ENCODE peak calls at places on chromosomes 5 and 9, in nine cellular contexts. N, H, F, R, I, C, D, J and U are unnamed samples.

GRCh38 chr5:65121880-65122436 is 353.2 kb downstream of the CWC27 start:
- DNase-seq in N (no peak), H (no peak), F (no peak), R (no peak), I (no peak), C (no peak), D (no peak), J (no peak), U (no peak)

GRCh38 chr5:107869459-107870115 is 198.8 kb upstream of the EFNA5 start:
- DNase-seq in N (no peak), H (no peak), F (no peak), R (no peak), I (no peak), C (peak), D (no peak), J (no peak), U (no peak)

GRCh38 chr5:87241555-87241954 is 26.1 kb upstream of the RASA1 start:
- DNase-seq in N (no peak), H (no peak), F (no peak), R (no peak), I (no peak), C (no peak), D (no peak), J (no peak), U (no peak)

GRCh38 chr9:86511614-86512360 is 157.6 kb upstream of the TUT7 start:
- DNase-seq in N (no peak), H (peak), F (no peak), R (no peak), I (no peak), C (no peak), D (no peak), J (no peak), U (no peak)

GRCh38 chr5:109246395-109246794 is 163.4 kb downstream of the PJA2 start:
- DNase-seq in N (no peak), H (no peak), F (no peak), R (no peak), I (no peak), C (no peak), D (no peak), J (no peak), U (no peak)

GRCh38 chr5:32711693-32712462 is 757 bp downstream of the NPR3 start:
- DNase-seq in N (peak), H (no peak), F (no peak), R (peak), I (no peak), C (peak), D (no peak), J (no peak), U (peak)

GRCh38 chr5:123754903-123755302 is 242.9 kb downstream of the CSNK1G3 start:
- DNase-seq in N (no peak), H (no peak), F (no peak), R (no peak), I (no peak), C (no peak), D (no peak), J (no peak), U (no peak)

GRCh38 chr5:218457-219289 is 553 bp downstream of the SDHA start:
- DNase-seq in N (no peak), H (peak), F (no peak), R (peak), I (peak), C (peak), D (no peak), J (no peak), U (peak)

GRCh38 chr5:136033244-136033643 is 4.5 kb downstream of the TGFBI start:
- DNase-seq in N (no peak), H (no peak), F (no peak), R (no peak), I (no peak), C (no peak), D (no peak), J (no peak), U (no peak)

GRCh38 chr5:58064799-58065198 is 395.1 kb downstream of the PLK2 start:
- DNase-seq in N (no peak), H (no peak), F (no peak), R (no peak), I (no peak), C (no peak), D (no peak), J (no peak), U (no peak)

GRCh38 chr5:138111937-138112336 is 27.3 kb downstream of the NME5 start:
- DNase-seq in N (no peak), H (no peak), F (no peak), R (no peak), I (no peak), C (no peak), D (no peak), J (no peak), U (no peak)

GRCh38 chr5:173771058-173771742 is 116.9 kb upstream of the CPEB4 start:
- DNase-seq in N (no peak), H (no peak), F (no peak), R (no peak), I (no peak), C (peak), D (no peak), J (no peak), U (no peak)

GRCh38 chr9:106689089-106689488 is 173.9 kb upstream of the ZNF462 start:
- DNase-seq in N (no peak), H (no peak), F (no peak), R (no peak), I (no peak), C (no peak), D (no peak), J (no peak), U (no peak)

GRCh38 chr5:28743362-28743761 is 1705.0 kb upstream of the CDH9 start:
- DNase-seq in N (no peak), H (no peak), F (no peak), R (no peak), I (no peak), C (no peak), D (no peak), J (no peak), U (no peak)

GRCh38 chr5:31809037-31809910 is 170.3 kb downstream of the PDZD2 start:
- DNase-seq in N (peak), H (peak), F (no peak), R (peak), I (no peak), C (peak), D (no peak), J (peak), U (peak)

GRCh38 chr9:89256690-89257089 is 54.3 kb upstream of the CKS2 start:
- DNase-seq in N (no peak), H (no peak), F (no peak), R (no peak), I (no peak), C (no peak), D (no peak), J (no peak), U (no peak)

GRCh38 chr5:92991681-92992472 is 589.1 kb downstream of the NR2F1-AS1 start:
- DNase-seq in N (no peak), H (peak), F (no peak), R (no peak), I (no peak), C (no peak), D (no peak), J (no peak), U (no peak)

GRCh38 chr5:78751872-78752271 is 103.3 kb upstream of the LHFPL2 start:
- DNase-seq in N (no peak), H (no peak), F (no peak), R (no peak), I (no peak), C (no peak), D (no peak), J (no peak), U (no peak)

GRCh38 chr9:136231478-136232297 is 13.9 kb downstream of the QSOX2 start:
- DNase-seq in N (no peak), H (no peak), F (no peak), R (no peak), I (no peak), C (no peak), D (no peak), J (no peak), U (no peak)

GRCh38 chr9:98171176-98171925 is 21.1 kb downstream of the CORO2A start:
- DNase-seq in N (no peak), H (peak), F (no peak), R (no peak), I (no peak), C (no peak), D (no peak), J (no peak), U (no peak)

GRCh38 chr9:136542246-136543041 is 3.4 kb downstream of the NOTCH1 start:
- DNase-seq in N (no peak), H (no peak), F (no peak), R (no peak), I (no peak), C (no peak), D (no peak), J (no peak), U (no peak)

GRCh38 chr5:102294996-102295395 is 1.1 kb downstream of the SLCO4C1 start:
- DNase-seq in N (no peak), H (no peak), F (no peak), R (no peak), I (no peak), C (no peak), D (no peak), J (no peak), U (no peak)

GRCh38 chr5:144024601-144025000 is 145.9 kb downstream of the YIPF5 start:
- DNase-seq in N (no peak), H (no peak), F (no peak), R (no peak), I (no peak), C (no peak), D (no peak), J (no peak), U (no peak)

GRCh38 chr5:132138260-132138659 is 64.7 kb downstream of the CSF2 start:
- DNase-seq in N (no peak), H (no peak), F (no peak), R (no peak), I (no peak), C (no peak), D (no peak), J (no peak), U (no peak)

GRCh38 chr9:126796758-126797157 is 8.1 kb upstream of the ZBTB43 start:
- DNase-seq in N (no peak), H (no peak), F (no peak), R (no peak), I (no peak), C (no peak), D (no peak), J (no peak), U (no peak)

GRCh38 chr5:77734885-77735284 is 41.3 kb downstream of the TBCA start:
- DNase-seq in N (no peak), H (no peak), F (no peak), R (no peak), I (no peak), C (no peak), D (no peak), J (no peak), U (no peak)

GRCh38 chr5:125176005-125176390 is 429.6 kb upstream of the ZNF608 start:
- DNase-seq in N (no peak), H (no peak), F (no peak), R (no peak), I (no peak), C (no peak), D (no peak), J (no peak), U (no peak)

GRCh38 chr5:174837919-174838902 is 113.8 kb downstream of the MSX2 start:
- DNase-seq in N (peak), H (no peak), F (no peak), R (peak), I (no peak), C (peak), D (no peak), J (no peak), U (no peak)

GRCh38 chr5:73352789-73353188 is 95.8 kb downstream of the FOXD1 start:
- DNase-seq in N (no peak), H (no peak), F (no peak), R (no peak), I (no peak), C (no peak), D (no peak), J (no peak), U (no peak)

GRCh38 chr9:15856591-15856990 is 303.7 kb downstream of the CCDC171 start:
- DNase-seq in N (no peak), H (no peak), F (no peak), R (no peak), I (no peak), C (no peak), D (no peak), J (no peak), U (no peak)
- TF ChIP-seq CTCF in N (no peak), H (no peak), F (no peak), R (no peak), I (no peak), C (no peak), D (no peak), J (no peak), U (no peak)

GRCh38 chr5:11047625-11048024 is 286.6 kb upstream of the DAP start:
- DNase-seq in N (no peak), H (no peak), F (no peak), R (no peak), I (no peak), C (no peak), D (no peak), J (no peak), U (no peak)
- TF ChIP-seq CTCF in N (no peak), H (no peak), F (no peak), R (no peak), I (no peak), C (no peak), D (no peak), J (no peak), U (no peak)

GRCh38 chr9:131181091-131181681 is 55.8 kb downstream of the NUP214 start:
- DNase-seq in N (no peak), H (no peak), F (no peak), R (no peak), I (no peak), C (no peak), D (no peak), J (no peak), U (no peak)
- TF ChIP-seq CTCF in N (peak), H (peak), F (no peak), R (peak), I (peak), C (peak), D (peak), J (no peak), U (peak)

DNA sequence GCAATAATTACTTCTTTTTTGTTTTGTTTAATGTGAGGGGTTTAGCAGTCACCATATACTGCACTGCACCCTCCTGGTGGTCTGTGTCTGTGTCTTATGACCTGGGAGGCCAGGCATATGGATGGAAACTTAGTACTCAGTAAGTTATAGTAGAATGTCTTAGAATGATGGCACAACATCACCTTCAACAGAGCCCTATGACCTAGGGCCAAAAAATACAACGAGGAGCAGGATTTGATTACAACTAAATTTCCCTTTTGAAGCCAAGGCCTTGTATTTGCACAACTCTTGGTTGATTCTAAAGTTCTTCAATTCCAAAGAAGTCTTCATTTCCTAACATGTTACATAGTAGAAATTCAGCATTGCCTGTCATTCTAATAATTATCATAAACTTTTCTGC is 422.1 kb upstream of the PIK3R1 start:
- DNase-seq in N (no peak), H (no peak), F (no peak), R (no peak), I (no peak), C (no peak), D (no peak), J (no peak), U (no peak)
- TF ChIP-seq CTCF in N (no peak), H (no peak), F (no peak), R (no peak), I (no peak), C (peak), D (no peak), J (no peak), U (no peak)

DNA sequence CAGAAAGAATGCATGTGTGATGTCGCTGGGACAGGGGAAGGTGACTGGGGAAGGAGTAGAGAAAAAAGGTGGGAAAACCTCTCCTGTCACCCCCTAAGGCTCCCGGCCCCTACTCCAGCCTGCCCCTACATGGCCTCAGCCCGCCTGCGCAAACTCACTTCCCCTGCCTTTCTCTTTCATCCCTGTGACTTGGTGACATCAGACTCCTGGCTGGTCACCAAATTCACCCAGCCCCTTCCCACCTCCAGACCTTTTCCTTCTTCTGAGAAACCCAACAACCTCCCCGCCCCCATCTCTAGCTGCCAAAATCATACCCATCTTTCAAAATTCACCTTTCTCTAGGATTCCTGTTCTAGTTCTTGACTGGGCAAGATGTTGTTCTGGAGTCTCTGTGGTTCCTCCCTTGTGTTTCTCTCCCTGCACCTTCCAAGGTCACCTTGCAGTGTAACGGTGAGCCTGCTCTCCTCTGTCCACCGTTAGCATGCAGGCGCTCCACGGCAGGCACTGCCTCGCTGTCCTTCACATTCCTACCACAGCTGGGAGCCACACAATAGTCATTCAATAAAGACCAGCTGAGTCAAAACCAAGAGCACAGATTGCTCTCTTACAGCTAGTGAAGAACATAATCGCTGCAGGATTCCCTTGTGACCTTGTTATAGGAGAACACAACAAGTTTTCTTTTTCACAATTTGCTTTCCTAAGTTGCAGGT is 134.5 kb downstream of the FANCC start:
- DNase-seq in N (peak), H (no peak), F (no peak), R (no peak), I (no peak), C (peak), D (no peak), J (no peak), U (no peak)
- TF ChIP-seq CTCF in N (peak), H (peak), F (no peak), R (peak), I (no peak), C (peak), D (no peak), J (no peak), U (no peak)

DNA sequence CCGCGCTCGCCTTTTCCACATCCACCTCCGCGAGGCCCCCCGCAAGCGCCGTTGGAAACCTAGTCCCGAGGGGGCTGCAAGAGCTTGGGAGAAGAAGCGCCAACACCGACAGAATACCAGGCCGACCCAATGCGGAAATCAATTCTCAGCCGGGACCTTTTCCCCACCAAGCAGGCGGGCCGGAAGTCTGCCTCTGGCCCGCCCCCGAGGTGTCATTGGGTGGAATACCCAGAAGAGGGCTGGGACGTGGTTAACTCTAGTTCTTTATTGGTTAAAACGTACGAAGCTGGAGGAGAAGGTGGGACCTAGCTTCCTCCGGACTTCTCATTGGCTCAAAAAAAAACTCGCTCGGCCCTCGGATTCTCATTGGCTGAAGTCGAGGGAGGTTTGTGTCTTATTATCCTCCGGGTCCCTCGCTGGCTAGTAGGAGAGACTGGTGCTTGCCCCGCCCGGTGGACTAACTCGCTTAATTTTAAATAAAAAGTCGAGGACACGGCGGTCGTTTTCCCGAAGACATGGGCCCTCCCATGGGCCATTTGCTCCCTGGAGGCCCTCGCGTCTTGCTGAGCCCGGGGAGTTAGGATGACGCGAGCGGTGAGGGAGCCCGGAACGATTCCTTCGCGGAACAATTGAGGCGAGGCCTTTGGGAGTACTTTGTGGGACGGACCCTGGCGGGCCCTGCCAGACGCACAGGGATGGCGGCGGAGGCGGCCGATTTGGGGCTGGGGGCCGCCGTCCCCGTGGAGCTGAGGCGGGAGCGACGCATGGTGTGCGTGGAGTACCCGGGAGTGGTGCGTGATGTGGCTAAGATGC is at the start of gene GTF3C5:
- DNase-seq in N (peak), H (peak), F (peak), R (peak), I (peak), C (peak), D (peak), J (peak), U (peak)
- TF ChIP-seq CTCF in N (no peak), H (no peak), F (no peak), R (peak), I (no peak), C (no peak), D (no peak), J (no peak), U (no peak)